ENCODE peak calls at places on chromosomes 5 and 9, in five cellular contexts. V is left colon, O is glomerular endothelial cell, W is heart left ventricle, J is KG1. P is an unnamed sample.

GRCh38 chr5:154503698-154504039 is 25.6 kb upstream of the HAND1 start:
- DNase-seq in W (no peak), O (no peak), J (no peak), V (no peak), P (no peak)

GRCh38 chr5:176690911-176691310 is 43.6 kb downstream of the TSPAN17 start:
- DNase-seq in J (no peak), O (no peak), W (no peak), V (no peak), P (no peak)

GRCh38 chr9:85541876-85542275 is 199.9 kb downstream of the AGTPBP1 start:
- DNase-seq in W (no peak), O (no peak), V (no peak), J (no peak), P (no peak)

GRCh38 chr5:92332039-92332438 is 948.9 kb upstream of the ARRDC3 start:
- DNase-seq in J (no peak), O (no peak), W (no peak), V (no peak), P (no peak)

GRCh38 chr9:109579191-109579948 is 81.3 kb upstream of the PTPN3 start:
- DNase-seq in W (no peak), J (no peak), V (no peak), O (no peak), P (no peak)

GRCh38 chr5:88756953-88757352 is 126.0 kb downstream of the MEF2C start:
- DNase-seq in J (no peak), W (no peak), V (no peak), O (no peak), P (no peak)

GRCh38 chr5:168530751-168531150 is 1.6 kb downstream of the FBLL1 start:
- DNase-seq in V (no peak), O (no peak), W (no peak), J (no peak), P (no peak)

GRCh38 chr5:130773813-130774212 is 391.2 kb downstream of the HINT1 start:
- DNase-seq in V (no peak), W (no peak), O (no peak), J (no peak), P (no peak)